ENCODE peak calls at places on chromosomes 5 and 9, in five cellular contexts. Y is HCT116, A is upper lobe of right lung, B is osteoblast, F is lower lobe of right lung. M is an unnamed sample.

GRCh38 chr9:111961575-111961974 is 65.0 kb downstream of the UGCG start:
- DNase-seq in Y (peak; percentile 19), A (no peak), B (no peak), F (no peak), M (no peak)

GRCh38 chr9:70260606-70261005 is 1.8 kb downstream of the SMC5 start:
- DNase-seq in Y (no peak), A (no peak), B (no peak), F (no peak), M (no peak)

GRCh38 chr5:158382473-158382872 is 523.5 kb upstream of the CLINT1 start:
- DNase-seq in Y (peak; percentile 29), A (peak; percentile 70), B (peak; percentile 77), F (peak; percentile 68), M (peak; percentile 88)

GRCh38 chr9:87884578-87885459 is 2.1 kb downstream of the SPATA31E1 start:
- DNase-seq in Y (no peak), A (no peak), B (no peak), F (no peak), M (no peak)

GRCh38 chr9:107928701-107929371 is 439.3 kb upstream of the KLF4 start:
- DNase-seq in Y (no peak), A (no peak), B (no peak), F (no peak), M (no peak)

GRCh38 chr9:112550531-112550930 is 63.9 kb downstream of the KIAA1958 start:
- DNase-seq in Y (no peak), A (no peak), B (no peak), F (no peak), M (no peak)

GRCh38 chr9:133874061-133874638 is 118.0 kb downstream of the VAV2 start:
- DNase-seq in Y (peak; percentile 73), A (no peak), B (peak; percentile 95), F (no peak), M (no peak)

GRCh38 chr9:73050062-73050814 is 97.4 kb upstream of the ALDH1A1 start:
- DNase-seq in Y (no peak), A (no peak), B (no peak), F (no peak), M (no peak)

GRCh38 chr5:7779663-7780030 is 71.3 kb downstream of the CFAP90 start:
- DNase-seq in Y (no peak), A (no peak), B (no peak), F (no peak), M (no peak)

GRCh38 chr9:128191406-128192046 is at the start of gene CIZ1:
- DNase-seq in Y (peak; percentile 49), A (peak; percentile 92), B (peak; percentile 100), F (peak; percentile 89), M (no peak)

GRCh38 chr9:137339045-137339444 is 37.0 kb upstream of the NRARP start:
- DNase-seq in Y (no peak), A (no peak), B (peak; percentile 88), F (no peak), M (no peak)

GRCh38 chr9:138053321-138053868 is 175.8 kb downstream of the CACNA1B start:
- DNase-seq in Y (peak; percentile 22), A (peak; percentile 46), B (no peak), F (peak; percentile 9), M (no peak)

GRCh38 chr9:133924453-133924852 is 67.7 kb downstream of the VAV2 start:
- DNase-seq in Y (no peak), A (no peak), B (no peak), F (no peak), M (no peak)

GRCh38 chr5:95068303-95068702 is 216.6 kb downstream of the MCTP1 start:
- DNase-seq in Y (no peak), A (no peak), B (no peak), F (no peak), M (no peak)

GRCh38 chr9:121599872-121600585 is 51.4 kb upstream of the DAB2IP start:
- DNase-seq in Y (no peak), A (no peak), B (no peak), F (no peak), M (no peak)

GRCh38 chr9:88578486-88579362 is 43.7 kb downstream of the NXNL2 start:
- DNase-seq in Y (peak; percentile 53), A (peak; percentile 90), B (peak; percentile 91), F (peak; percentile 87), M (peak; percentile 43)

GRCh38 chr5:72501475-72501874 is 5.7 kb downstream of the ZNF366 start:
- DNase-seq in Y (no peak), A (no peak), B (peak; percentile 57), F (no peak), M (no peak)

GRCh38 chr5:161009194-161009593 is 157.2 kb upstream of the ATP10B start:
- DNase-seq in Y (no peak), A (no peak), B (no peak), F (no peak), M (no peak)

GRCh38 chr5:150142800-150143724 is 12.6 kb downstream of the PDGFRB start:
- DNase-seq in Y (peak; percentile 33), A (no peak), B (peak; percentile 93), F (no peak), M (peak; percentile 92)

GRCh38 chr9:105297442-105298097 is 53.1 kb downstream of the SLC44A1 start:
- DNase-seq in Y (no peak), A (no peak), B (no peak), F (no peak), M (no peak)

GRCh38 chr9:12965303-12965702 is 190.5 kb downstream of the LURAP1L start:
- DNase-seq in Y (no peak), A (no peak), B (no peak), F (no peak), M (no peak)

GRCh38 chr9:121783126-121783522 is 131.7 kb downstream of the DAB2IP start:
- DNase-seq in Y (no peak), A (no peak), B (peak; percentile 56), F (no peak), M (no peak)

GRCh38 chr5:52725065-52725746 is 62.5 kb upstream of the ITGA1 start:
- DNase-seq in Y (no peak), A (no peak), B (no peak), F (no peak), M (no peak)

GRCh38 chr5:134225780-134226440 is at the start of gene PPP2CA:
- DNase-seq in Y (peak; percentile 97), A (peak; percentile 99), B (peak; percentile 98), F (peak; percentile 99), M (peak; percentile 98)

GRCh38 chr9:20848490-20848889 is 164.4 kb downstream of the FOCAD start:
- DNase-seq in Y (no peak), A (no peak), B (no peak), F (no peak), M (no peak)

GRCh38 chr5:131357739-131358561 is 94.1 kb downstream of the CDC42SE2 start:
- DNase-seq in Y (no peak), A (no peak), B (no peak), F (no peak), M (no peak)

GRCh38 chr9:121395558-121395957 is 25.5 kb upstream of the STOM start:
- DNase-seq in Y (no peak), A (no peak), B (no peak), F (no peak), M (no peak)

GRCh38 chr9:99052849-99053715 is 51.8 kb upstream of the TGFBR1 start:
- DNase-seq in Y (no peak), A (no peak), B (no peak), F (no peak), M (no peak)

DNA sequence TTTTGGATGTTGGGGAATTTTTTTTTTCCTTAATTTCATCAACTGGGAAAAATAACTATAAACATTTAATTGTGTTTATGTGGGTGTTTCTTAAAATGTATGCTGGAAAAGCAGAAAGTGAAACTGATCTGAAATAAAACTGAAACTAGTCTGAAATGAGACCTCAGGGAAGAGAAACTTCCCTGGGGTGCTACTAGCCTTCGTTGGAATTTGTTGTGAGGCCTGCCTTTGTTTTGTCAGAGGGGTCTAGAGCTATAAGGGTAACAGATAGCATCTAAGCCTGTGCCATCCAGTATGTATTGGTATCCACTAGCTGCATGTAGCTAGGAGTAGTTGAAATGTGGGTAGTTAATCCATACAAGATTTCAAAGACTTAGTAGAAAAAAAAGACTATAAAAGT is 10.4 kb downstream of the ZNF618 start:
- DNase-seq in Y (no peak), A (no peak), B (no peak), F (no peak), M (no peak)
- H3K4me3 ChIP-seq in Y (no peak overlapping the region), A (peak overlapping the region; percentile 42), B (peak overlapping the region; percentile 57), F (peak overlapping the region; percentile 42), M (peak overlapping the region; percentile 43)

GRCh38 chr9:96686638-96687335 is 31.7 kb upstream of the PRXL2C start:
- DNase-seq in Y (no peak), A (peak; percentile 94), B (peak; percentile 94), F (peak; percentile 90), M (no peak)
- TF ChIP-seq CTCF in Y (no peak), A (peak; percentile 62), B (peak; percentile 52), F (peak; percentile 57), M (peak; percentile 74)

GRCh38 chr9:77587851-77588250 is 60.3 kb downstream of the GNA14 start:
- DNase-seq in Y (no peak), A (no peak), B (no peak), F (no peak), M (no peak)

GRCh38 chr9:77587036-77587435 is 61.1 kb downstream of the GNA14 start:
- DNase-seq in Y (no peak), A (no peak), B (no peak), F (no peak), M (no peak)

GRCh38 chr9:77588319-77588937 is 59.7 kb downstream of the GNA14 start:
- DNase-seq in Y (no peak), A (no peak), B (peak; percentile 66), F (no peak), M (peak; percentile 51)

GRCh38 chr9:77586591-77586990 is 61.5 kb downstream of the GNA14 start:
- DNase-seq in Y (no peak), A (no peak), B (no peak), F (no peak), M (no peak)

DNA sequence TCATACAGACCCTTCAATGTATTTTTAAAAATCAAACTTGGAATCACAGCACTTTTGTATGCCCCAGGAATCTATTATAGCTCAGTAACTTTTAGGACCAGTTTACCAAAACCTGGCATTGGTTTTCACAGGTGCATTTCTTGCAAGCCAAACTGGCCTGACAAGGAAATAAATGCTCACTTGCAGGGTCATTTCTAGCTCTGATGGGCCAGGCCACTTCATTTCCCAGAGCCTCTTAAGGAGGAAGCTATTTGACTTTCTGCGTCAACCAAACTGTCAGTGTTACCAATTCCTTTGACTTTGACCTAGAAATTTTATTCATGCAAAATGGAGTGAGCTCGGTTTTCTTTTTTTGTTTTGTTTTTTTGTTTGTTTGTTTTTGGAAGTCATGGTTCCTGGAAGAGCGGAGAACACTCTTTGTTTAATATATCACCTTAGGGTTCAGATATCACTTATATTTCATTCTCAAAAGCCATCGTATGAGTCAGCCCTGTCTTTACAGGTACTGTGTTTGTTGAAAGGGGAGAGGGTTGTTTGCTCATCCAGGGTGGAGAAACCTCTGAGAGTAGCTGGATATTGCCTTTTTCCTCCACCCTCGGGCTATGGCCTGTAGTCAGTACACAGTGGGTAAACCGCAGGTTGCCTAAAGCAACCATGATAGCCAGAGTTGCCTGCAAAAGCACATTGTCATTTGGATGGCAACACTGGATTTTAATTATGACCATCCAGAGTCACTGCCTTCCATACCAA is 58.9 kb downstream of the GNA14 start:
- DNase-seq in Y (no peak), A (no peak), B (no peak), F (no peak), M (no peak)
- H3K27ac ChIP-seq in Y (no peak overlapping the region), A (no peak overlapping the region), B (no peak overlapping the region), F (peak overlapping the region; percentile 53), M (no peak overlapping the region)

GRCh38 chr5:34544403-34544802 is 111.7 kb upstream of the RAI14 start:
- DNase-seq in Y (no peak), A (no peak), B (no peak), F (no peak), M (no peak)
- H3K4me3 ChIP-seq in Y (no peak overlapping the region), A (no peak overlapping the region), B (no peak overlapping the region), F (no peak overlapping the region), M (no peak overlapping the region)

M was measured in AG04450.